ENCODE peak calls at places on chromosome 4, in four cellular contexts. One of them, this sample, is unnamed.

GRCh38 chr4:186932631-186933150 is 209.0 kb upstream of the FAT1 start:
- DNase-seq in NCI-H1048: no peak
- DNase-seq in NCI-H1436: no peak
- DNase-seq in ureter: no peak
- DNase-seq in this sample: no peak

GRCh38 chr4:66000500-66001117 is 330.3 kb upstream of the EPHA5 start:
- DNase-seq in NCI-H1436: no peak
- DNase-seq in NCI-H1048: no peak
- DNase-seq in ureter: no peak
- DNase-seq in this sample: peak

GRCh38 chr4:89724716-89725115 is 112.2 kb downstream of the SNCA start:
- DNase-seq in NCI-H1048: no peak
- DNase-seq in NCI-H1436: no peak
- DNase-seq in ureter: no peak
- DNase-seq in this sample: peak

GRCh38 chr4:81257021-81257420 is 42.0 kb upstream of the PRKG2 start:
- DNase-seq in NCI-H1436: no peak
- DNase-seq in ureter: no peak
- DNase-seq in NCI-H1048: no peak
- DNase-seq in this sample: no peak

GRCh38 chr4:128354205-128354821 is 66.7 kb upstream of the PGRMC2 start:
- DNase-seq in ureter: no peak
- DNase-seq in NCI-H1436: no peak
- DNase-seq in NCI-H1048: no peak
- DNase-seq in this sample: no peak

GRCh38 chr4:40669504-40669903 is 39.8 kb upstream of the RBM47 start:
- DNase-seq in ureter: no peak
- DNase-seq in NCI-H1436: no peak
- DNase-seq in NCI-H1048: no peak
- DNase-seq in this sample: no peak

GRCh38 chr4:6327220-6327917 is 57.7 kb downstream of the WFS1 start:
- DNase-seq in ureter: peak
- DNase-seq in NCI-H1436: peak
- DNase-seq in NCI-H1048: peak
- DNase-seq in this sample: no peak

GRCh38 chr4:113031212-113031611 is 18.2 kb upstream of the ANK2 start:
- DNase-seq in ureter: no peak
- DNase-seq in NCI-H1436: no peak
- DNase-seq in NCI-H1048: no peak
- DNase-seq in this sample: no peak

This sample was measured in NCI-H2171.